ENCODE peak calls at places on chromosomes 5 and 9, in six cellular contexts. Q is heart left ventricle, J is colonic mucosa, Z is endothelial cell of umbilical vein, T is left ventricle myocardium inferior, I is suprapubic skin. W is an unnamed sample.

GRCh38 chr5:106205916-106206571 is 1464.7 kb downstream of the EFNA5 start:
- DNase-seq in I (no peak), Z (no peak), J (no peak), T (no peak), Q (no peak), W (no peak)

GRCh38 chr5:7250004-7250403 is 145.9 kb upstream of the ADCY2 start:
- DNase-seq in Z (no peak), T (no peak), I (no peak), J (no peak), Q (no peak), W (no peak)

GRCh38 chr9:112224401-112225289 is 49.5 kb upstream of the SUSD1 start:
- DNase-seq in Z (no peak), Q (no peak), I (no peak), J (no peak), T (no peak), W (peak; percentile 32)

GRCh38 chr5:372556-372910 is 51.0 kb downstream of the AHRR start:
- DNase-seq in I (no peak), Q (no peak), Z (no peak), T (no peak), J (peak; percentile 13), W (no peak)

GRCh38 chr9:37984672-37985611 is 81.0 kb upstream of the SLC25A51 start:
- DNase-seq in Z (no peak), I (no peak), T (peak; percentile 40), J (peak; percentile 67), Q (peak; percentile 73), W (no peak)

GRCh38 chr5:135944967-135945560 is 9.7 kb downstream of the LECT2 start:
- DNase-seq in J (peak; percentile 69), T (no peak), Q (peak; percentile 51), Z (peak; percentile 71), I (no peak), W (peak; percentile 87)

GRCh38 chr9:129038109-129038852 is 1.9 kb downstream of the MIGA2 start:
- DNase-seq in Q (peak; percentile 79), I (no peak), Z (no peak), J (no peak), T (peak; percentile 73), W (peak; percentile 35)

GRCh38 chr9:108727580-108728056 is 128.2 kb downstream of the ACTL7B start:
- DNase-seq in I (no peak), T (peak; percentile 57), Z (no peak), J (no peak), Q (peak; percentile 33), W (peak; percentile 53)

GRCh38 chr9:105244996-105245719 is 707 bp downstream of the SLC44A1 start:
- DNase-seq in Z (peak; percentile 11), J (peak; percentile 78), I (peak; percentile 77), Q (peak; percentile 34), T (peak; percentile 29), W (peak; percentile 64)

GRCh38 chr9:105245720-105246161 is 1.3 kb downstream of the SLC44A1 start:
- DNase-seq in Q (no peak), T (no peak), I (no peak), Z (peak; percentile 40), J (no peak), W (no peak)

GRCh38 chr9:105244274-105244995 is at the start of gene SLC44A1:
- DNase-seq in Z (peak; percentile 96), I (peak; percentile 98), Q (peak; percentile 98), J (peak; percentile 98), T (peak; percentile 98), W (peak; percentile 99)

GRCh38 chr9:105248691-105249090 is 4.2 kb downstream of the SLC44A1 start:
- DNase-seq in T (no peak), Q (no peak), I (no peak), Z (no peak), J (no peak), W (no peak)

DNA sequence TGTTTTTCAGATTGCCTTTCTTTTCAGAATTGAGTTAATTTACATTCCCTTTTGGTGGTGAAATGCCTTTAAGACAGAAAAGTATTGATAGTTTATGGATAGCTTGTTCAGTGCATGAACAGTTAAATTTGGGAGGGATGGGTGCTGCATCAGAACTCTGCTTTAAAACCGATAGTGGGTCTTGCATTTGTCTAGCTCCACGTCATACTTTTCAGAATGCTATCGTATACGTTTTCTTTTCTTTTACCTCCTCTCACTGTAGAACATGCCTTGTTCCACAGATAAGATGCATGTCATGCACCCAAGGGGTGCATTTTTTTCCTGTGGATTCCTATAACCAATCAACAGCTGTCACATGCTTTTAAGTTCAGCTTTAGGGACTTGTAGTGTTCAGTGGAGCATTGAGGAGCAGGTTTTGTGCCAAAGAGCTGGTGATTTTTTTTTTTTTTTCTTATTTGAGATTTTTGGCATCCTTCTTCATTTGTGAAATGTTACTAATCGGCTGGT is 2.3 kb downstream of the SLC44A1 start:
- DNase-seq in I (no peak), J (no peak), Z (no peak), T (no peak), Q (no peak), W (no peak)
- H3K27ac ChIP-seq in I (no peak overlapping the region), J (no peak overlapping the region), Z (no peak overlapping the region), T (peak overlapping the region; percentile 90), Q (no peak overlapping the region), W (no peak overlapping the region)

DNA sequence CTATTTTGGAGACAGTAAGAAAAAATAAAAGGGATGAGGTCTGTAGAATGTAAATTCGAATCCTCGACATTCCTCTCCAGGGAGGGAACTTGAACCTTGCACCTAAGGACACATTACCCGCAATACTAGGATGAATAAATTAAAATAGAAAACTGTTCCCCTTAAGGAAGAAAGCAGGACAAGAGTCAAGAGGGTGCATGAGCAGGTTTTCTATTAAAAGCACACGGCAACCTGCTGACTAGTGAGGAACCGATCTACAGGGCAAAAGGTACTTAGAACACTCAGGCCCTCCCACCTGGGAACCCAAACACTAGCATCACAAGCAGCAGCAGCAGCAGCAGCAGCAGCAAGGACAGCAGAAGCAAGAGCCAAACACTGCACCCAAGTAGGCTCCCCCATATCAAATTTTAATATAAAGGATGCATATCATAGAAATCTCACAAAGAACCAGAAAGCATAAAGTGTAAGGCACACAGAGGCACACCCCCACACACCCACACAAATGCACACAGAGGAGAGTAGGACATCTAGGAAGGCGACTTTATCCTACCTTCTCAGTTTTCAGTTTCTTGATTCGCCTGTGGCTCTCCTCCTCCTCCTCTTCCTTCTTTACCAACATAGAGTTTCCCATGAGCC is 2.8 kb downstream of the ZNF608 start:
- DNase-seq in T (no peak), I (no peak), Q (peak; percentile 29), J (peak; percentile 56), Z (no peak), W (no peak)
- TF ChIP-seq CTCF in T (no peak), I (no peak), Q (no peak), J (no peak), Z (no peak), W (no peak)

GRCh38 chr5:143350341-143350740 is 53.1 kb downstream of the NR3C1 start:
- DNase-seq in J (no peak), I (no peak), T (no peak), Z (no peak), Q (no peak), W (no peak)
- H3K4me1 ChIP-seq in J (no peaks in the 10 kb centered on the region), I (peaks cover 76% of the 10 kb centered on the region), T (peaks cover 100% of the 10 kb centered on the region), Z (peaks cover 11% of the 10 kb centered on the region), Q (peaks cover 58% of the 10 kb centered on the region), W (peaks cover 4% of the 10 kb centered on the region)

DNA sequence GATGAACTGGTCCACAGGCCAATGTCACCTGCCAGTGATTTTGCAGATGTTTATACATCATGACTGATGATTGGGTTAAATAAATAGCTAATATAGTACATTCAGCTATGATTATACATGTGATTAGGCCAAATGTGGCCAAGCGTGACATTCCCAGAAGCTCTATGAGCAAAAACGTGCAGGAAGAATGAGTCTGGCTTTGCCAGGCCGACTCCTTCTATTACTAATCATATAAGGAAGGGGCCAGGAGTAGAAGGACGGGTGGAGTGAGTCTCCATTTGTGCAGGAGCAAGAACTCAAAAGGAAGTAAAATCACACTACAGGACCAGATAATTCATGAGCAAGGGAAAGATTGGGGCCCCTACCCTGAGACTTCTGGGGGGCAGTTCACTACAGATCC is 178.2 kb downstream of the ROR2 start:
- DNase-seq in J (no peak), I (no peak), Z (no peak), T (no peak), Q (no peak), W (no peak)
- H3K27ac ChIP-seq in J (no peak overlapping the region), I (peak overlapping the region; percentile 51), Z (no peak overlapping the region), T (no peak overlapping the region), Q (no peak overlapping the region), W (peak overlapping the region; percentile 53)

GRCh38 chr5:68662804-68663307 is 431.0 kb upstream of the SLC30A5 start:
- DNase-seq in T (no peak), I (no peak), Q (no peak), Z (no peak), J (no peak), W (no peak)

GRCh38 chr5:68658810-68659372 is 434.9 kb upstream of the SLC30A5 start:
- DNase-seq in Z (no peak), Q (no peak), T (no peak), J (no peak), I (no peak), W (no peak)

GRCh38 chr5:68659876-68660275 is 433.9 kb upstream of the SLC30A5 start:
- DNase-seq in Q (no peak), I (no peak), J (no peak), Z (no peak), T (no peak), W (no peak)

GRCh38 chr5:68656936-68657857 is 436.6 kb upstream of the SLC30A5 start:
- DNase-seq in Q (no peak), Z (no peak), J (no peak), I (no peak), T (no peak), W (no peak)

GRCh38 chr5:68661237-68661636 is 432.6 kb upstream of the SLC30A5 start:
- DNase-seq in Q (no peak), T (no peak), Z (no peak), J (peak; percentile 46), I (no peak), W (peak; percentile 54)
- TF ChIP-seq CTCF in Q (peak; percentile 16), T (peak; percentile 47), Z (peak; percentile 24), J (peak; percentile 46), I (peak; percentile 32), W (peak; percentile 59)

GRCh38 chr5:5432020-5432707 is 9.7 kb downstream of the ICE1 start:
- DNase-seq in T (no peak), Z (peak; percentile 51), Q (no peak), I (no peak), J (no peak), W (peak; percentile 69)
- H3K4me1 ChIP-seq in T (peaks cover 73% of the 10 kb centered on the region), Z (peaks cover 11% of the 10 kb centered on the region), Q (peaks cover 3% of the 10 kb centered on the region), I (peaks cover 34% of the 10 kb centered on the region), J (no peaks in the 10 kb centered on the region), W (peaks cover 6% of the 10 kb centered on the region)

GRCh38 chr5:64165500-64166200 is at the start of gene RNF180:
- DNase-seq in Z (peak; percentile 39), Q (peak; percentile 70), T (peak; percentile 56), J (peak; percentile 33), I (peak; percentile 67), W (peak; percentile 74)
- H3K27ac ChIP-seq in Z (no peak within 1 kb of the TSS), Q (peak within 1 kb of the TSS; percentile 84), T (peak within 1 kb of the TSS; percentile 88), J (no peak within 1 kb of the TSS), I (peak within 1 kb of the TSS; percentile 86), W (peak within 1 kb of the TSS; percentile 5)